ENCODE peak calls at places on chromosomes 2 and 18, in eight cellular contexts. One of them, this sample, is unnamed.

GRCh38 chr18:59056706-59057492 is 82.8 kb upstream of the SEC11C start:
- DNase-seq in stomach: peak; percentile 85
- DNase-seq in AG04450: peak; percentile 15
- DNase-seq in astrocyte of the cerebellum: peak; percentile 49
- DNase-seq in HCT116: peak; percentile 51
- DNase-seq in lung: peak; percentile 63
- DNase-seq in spleen: peak; percentile 90
- DNase-seq in GM23338: peak; percentile 92
- DNase-seq in this sample: no peak

GRCh38 chr2:406231-406630 is 118.3 kb upstream of the ALKAL2 start:
- DNase-seq in HCT116: no peak
- DNase-seq in stomach: no peak
- DNase-seq in GM23338: no peak
- DNase-seq in spleen: no peak
- DNase-seq in AG04450: no peak
- DNase-seq in lung: no peak
- DNase-seq in astrocyte of the cerebellum: no peak
- DNase-seq in this sample: no peak

GRCh38 chr2:150484006-150484405 is 3.5 kb downstream of the RND3 start:
- DNase-seq in GM23338: no peak
- DNase-seq in AG04450: no peak
- DNase-seq in astrocyte of the cerebellum: no peak
- DNase-seq in stomach: no peak
- DNase-seq in lung: no peak
- DNase-seq in HCT116: no peak
- DNase-seq in spleen: no peak
- DNase-seq in this sample: no peak

GRCh38 chr2:15563227-15564100 is 2.3 kb upstream of the NBAS start:
- DNase-seq in spleen: no peak
- DNase-seq in GM23338: no peak
- DNase-seq in stomach: no peak
- DNase-seq in AG04450: no peak
- DNase-seq in astrocyte of the cerebellum: no peak
- DNase-seq in HCT116: no peak
- DNase-seq in lung: no peak
- DNase-seq in this sample: no peak

GRCh38 chr2:101114815-101115214 is 36.4 kb downstream of the TBC1D8 start:
- DNase-seq in AG04450: no peak
- DNase-seq in spleen: peak; percentile 84
- DNase-seq in HCT116: no peak
- DNase-seq in stomach: no peak
- DNase-seq in astrocyte of the cerebellum: no peak
- DNase-seq in lung: no peak
- DNase-seq in GM23338: no peak
- DNase-seq in this sample: no peak

GRCh38 chr18:9705183-9705864 is 2.8 kb upstream of the RAB31 start:
- DNase-seq in stomach: no peak
- DNase-seq in HCT116: no peak
- DNase-seq in astrocyte of the cerebellum: no peak
- DNase-seq in spleen: no peak
- DNase-seq in lung: no peak
- DNase-seq in GM23338: no peak
- DNase-seq in AG04450: no peak
- DNase-seq in this sample: no peak

GRCh38 chr18:45413180-45413836 is 202.0 kb upstream of the SLC14A2 start:
- DNase-seq in lung: no peak
- DNase-seq in stomach: no peak
- DNase-seq in GM23338: no peak
- DNase-seq in spleen: no peak
- DNase-seq in astrocyte of the cerebellum: no peak
- DNase-seq in AG04450: no peak
- DNase-seq in HCT116: no peak
- DNase-seq in this sample: no peak

GRCh38 chr18:32576296-32576916 is 105.7 kb upstream of the GAREM1 start:
- DNase-seq in spleen: no peak
- DNase-seq in stomach: no peak
- DNase-seq in lung: no peak
- DNase-seq in GM23338: peak; percentile 65
- DNase-seq in HCT116: no peak
- DNase-seq in AG04450: no peak
- DNase-seq in astrocyte of the cerebellum: peak; percentile 26
- DNase-seq in this sample: no peak

GRCh38 chr2:199273043-199273647 is 184.6 kb downstream of the SATB2 start:
- DNase-seq in astrocyte of the cerebellum: peak; percentile 49
- DNase-seq in HCT116: no peak
- DNase-seq in AG04450: no peak
- DNase-seq in GM23338: no peak
- DNase-seq in spleen: no peak
- DNase-seq in lung: no peak
- DNase-seq in stomach: no peak
- DNase-seq in this sample: no peak

GRCh38 chr18:5895300-5895885 is at the start of gene TMEM200C:
- DNase-seq in GM23338: peak; percentile 72
- DNase-seq in lung: no peak
- DNase-seq in stomach: no peak
- DNase-seq in spleen: no peak
- DNase-seq in AG04450: no peak
- DNase-seq in HCT116: no peak
- DNase-seq in astrocyte of the cerebellum: no peak
- DNase-seq in this sample: no peak

GRCh38 chr2:158729873-158730620 is 65.1 kb upstream of the DAPL1 start:
- DNase-seq in astrocyte of the cerebellum: no peak
- DNase-seq in HCT116: no peak
- DNase-seq in GM23338: no peak
- DNase-seq in lung: no peak
- DNase-seq in stomach: no peak
- DNase-seq in spleen: no peak
- DNase-seq in AG04450: no peak
- DNase-seq in this sample: no peak

GRCh38 chr2:42886921-42887320 is 94.5 kb upstream of the HAAO start:
- DNase-seq in AG04450: no peak
- DNase-seq in stomach: no peak
- DNase-seq in lung: no peak
- DNase-seq in spleen: no peak
- DNase-seq in HCT116: no peak
- DNase-seq in GM23338: no peak
- DNase-seq in astrocyte of the cerebellum: no peak
- DNase-seq in this sample: no peak

GRCh38 chr2:26001743-26002341 is 19.5 kb upstream of the KIF3C start:
- DNase-seq in HCT116: no peak
- DNase-seq in lung: peak; percentile 85
- DNase-seq in spleen: peak; percentile 74
- DNase-seq in GM23338: no peak
- DNase-seq in astrocyte of the cerebellum: no peak
- DNase-seq in AG04450: no peak
- DNase-seq in stomach: peak; percentile 91
- DNase-seq in this sample: no peak

GRCh38 chr2:234913208-234913626 is 38.6 kb upstream of the SH3BP4 start:
- DNase-seq in astrocyte of the cerebellum: peak; percentile 27
- DNase-seq in spleen: no peak
- DNase-seq in lung: no peak
- DNase-seq in HCT116: no peak
- DNase-seq in stomach: no peak
- DNase-seq in AG04450: peak; percentile 60
- DNase-seq in GM23338: no peak
- DNase-seq in this sample: no peak

GRCh38 chr2:234919711-234920110 is 32.1 kb upstream of the SH3BP4 start:
- DNase-seq in HCT116: no peak
- DNase-seq in GM23338: no peak
- DNase-seq in spleen: no peak
- DNase-seq in astrocyte of the cerebellum: no peak
- DNase-seq in stomach: no peak
- DNase-seq in lung: no peak
- DNase-seq in AG04450: no peak
- DNase-seq in this sample: no peak

GRCh38 chr2:234917245-234917975 is 34.4 kb upstream of the SH3BP4 start:
- DNase-seq in HCT116: no peak
- DNase-seq in stomach: no peak
- DNase-seq in spleen: no peak
- DNase-seq in AG04450: no peak
- DNase-seq in GM23338: no peak
- DNase-seq in astrocyte of the cerebellum: no peak
- DNase-seq in lung: no peak
- DNase-seq in this sample: no peak

GRCh38 chr2:234914371-234915154 is 37.3 kb upstream of the SH3BP4 start:
- DNase-seq in spleen: no peak
- DNase-seq in AG04450: no peak
- DNase-seq in stomach: no peak
- DNase-seq in astrocyte of the cerebellum: no peak
- DNase-seq in GM23338: no peak
- DNase-seq in lung: no peak
- DNase-seq in HCT116: no peak
- DNase-seq in this sample: no peak

GRCh38 chr2:234916674-234917073 is 35.1 kb upstream of the SH3BP4 start:
- DNase-seq in GM23338: no peak
- DNase-seq in lung: no peak
- DNase-seq in AG04450: no peak
- DNase-seq in spleen: no peak
- DNase-seq in astrocyte of the cerebellum: no peak
- DNase-seq in stomach: no peak
- DNase-seq in HCT116: no peak
- DNase-seq in this sample: no peak
- TF ChIP-seq CTCF in GM23338: peak; percentile 37
- TF ChIP-seq CTCF in lung: no peak
- TF ChIP-seq CTCF in AG04450: no peak
- TF ChIP-seq CTCF in spleen: no peak
- TF ChIP-seq CTCF in astrocyte of the cerebellum: no peak
- TF ChIP-seq CTCF in stomach: no peak
- TF ChIP-seq CTCF in HCT116: peak; percentile 39
- TF ChIP-seq CTCF in this sample: no peak

DNA sequence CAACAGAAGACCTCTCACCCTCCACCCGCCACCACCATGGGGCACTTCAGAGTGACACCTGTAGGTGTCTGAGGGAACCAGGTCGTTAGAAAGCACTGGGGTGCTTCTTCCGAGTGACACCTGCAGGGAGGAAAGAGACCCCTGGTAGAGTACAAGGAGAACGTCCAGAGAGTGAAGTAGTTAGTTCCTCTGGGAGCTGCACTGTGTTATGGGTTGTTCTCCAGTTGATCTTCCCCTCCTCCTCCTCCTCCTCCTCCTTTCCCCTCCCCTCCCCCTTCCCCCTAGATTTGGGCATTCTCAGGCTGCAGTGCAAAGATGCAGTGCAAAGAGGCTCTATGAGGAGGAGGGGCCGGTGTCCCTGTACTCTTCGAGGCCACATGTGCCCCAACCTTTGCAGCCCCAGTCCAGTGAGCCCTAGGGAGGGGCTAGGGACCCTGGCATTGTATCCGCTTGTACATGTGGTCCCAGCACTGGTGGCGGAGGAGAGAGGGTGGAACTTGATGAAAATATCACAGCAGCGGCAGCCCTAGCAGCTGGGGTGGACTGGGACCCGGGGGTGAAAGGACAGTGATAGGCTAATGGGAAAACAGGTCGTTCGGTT is 850 bp downstream of the DNAJB2 start:
- DNase-seq in astrocyte of the cerebellum: no peak
- DNase-seq in GM23338: no peak
- DNase-seq in AG04450: no peak
- DNase-seq in lung: no peak
- DNase-seq in spleen: no peak
- DNase-seq in HCT116: no peak
- DNase-seq in stomach: no peak
- DNase-seq in this sample: peak; percentile 58
- TF ChIP-seq CTCF in astrocyte of the cerebellum: no peak
- TF ChIP-seq CTCF in GM23338: no peak
- TF ChIP-seq CTCF in AG04450: no peak
- TF ChIP-seq CTCF in lung: no peak
- TF ChIP-seq CTCF in spleen: no peak
- TF ChIP-seq CTCF in HCT116: no peak
- TF ChIP-seq CTCF in stomach: no peak
- TF ChIP-seq CTCF in this sample: peak; percentile 39

GRCh38 chr2:80053522-80054338 is 250.8 kb downstream of the LRRTM1 start:
- DNase-seq in astrocyte of the cerebellum: no peak
- DNase-seq in GM23338: no peak
- DNase-seq in AG04450: no peak
- DNase-seq in HCT116: no peak
- DNase-seq in lung: no peak
- DNase-seq in stomach: no peak
- DNase-seq in spleen: no peak
- DNase-seq in this sample: no peak
- TF ChIP-seq CTCF in astrocyte of the cerebellum: no peak
- TF ChIP-seq CTCF in GM23338: no peak
- TF ChIP-seq CTCF in AG04450: no peak
- TF ChIP-seq CTCF in HCT116: no peak
- TF ChIP-seq CTCF in lung: no peak
- TF ChIP-seq CTCF in stomach: no peak
- TF ChIP-seq CTCF in spleen: no peak
- TF ChIP-seq CTCF in this sample: no peak

GRCh38 chr2:64938607-64939285 is 50.5 kb upstream of the SLC1A4 start:
- DNase-seq in lung: no peak
- DNase-seq in astrocyte of the cerebellum: no peak
- DNase-seq in HCT116: no peak
- DNase-seq in spleen: no peak
- DNase-seq in stomach: no peak
- DNase-seq in AG04450: no peak
- DNase-seq in GM23338: no peak
- DNase-seq in this sample: no peak

GRCh38 chr2:64941143-64941542 is 48.1 kb upstream of the SLC1A4 start:
- DNase-seq in GM23338: no peak
- DNase-seq in spleen: no peak
- DNase-seq in stomach: no peak
- DNase-seq in HCT116: no peak
- DNase-seq in astrocyte of the cerebellum: no peak
- DNase-seq in AG04450: no peak
- DNase-seq in lung: no peak
- DNase-seq in this sample: no peak

GRCh38 chr2:64941751-64942150 is 47.4 kb upstream of the SLC1A4 start:
- DNase-seq in AG04450: no peak
- DNase-seq in spleen: no peak
- DNase-seq in HCT116: no peak
- DNase-seq in lung: no peak
- DNase-seq in astrocyte of the cerebellum: no peak
- DNase-seq in GM23338: no peak
- DNase-seq in stomach: no peak
- DNase-seq in this sample: no peak

GRCh38 chr2:64937341-64938230 is 51.6 kb upstream of the SLC1A4 start:
- DNase-seq in AG04450: no peak
- DNase-seq in spleen: peak; percentile 91
- DNase-seq in lung: no peak
- DNase-seq in GM23338: no peak
- DNase-seq in stomach: no peak
- DNase-seq in HCT116: no peak
- DNase-seq in astrocyte of the cerebellum: no peak
- DNase-seq in this sample: no peak

DNA sequence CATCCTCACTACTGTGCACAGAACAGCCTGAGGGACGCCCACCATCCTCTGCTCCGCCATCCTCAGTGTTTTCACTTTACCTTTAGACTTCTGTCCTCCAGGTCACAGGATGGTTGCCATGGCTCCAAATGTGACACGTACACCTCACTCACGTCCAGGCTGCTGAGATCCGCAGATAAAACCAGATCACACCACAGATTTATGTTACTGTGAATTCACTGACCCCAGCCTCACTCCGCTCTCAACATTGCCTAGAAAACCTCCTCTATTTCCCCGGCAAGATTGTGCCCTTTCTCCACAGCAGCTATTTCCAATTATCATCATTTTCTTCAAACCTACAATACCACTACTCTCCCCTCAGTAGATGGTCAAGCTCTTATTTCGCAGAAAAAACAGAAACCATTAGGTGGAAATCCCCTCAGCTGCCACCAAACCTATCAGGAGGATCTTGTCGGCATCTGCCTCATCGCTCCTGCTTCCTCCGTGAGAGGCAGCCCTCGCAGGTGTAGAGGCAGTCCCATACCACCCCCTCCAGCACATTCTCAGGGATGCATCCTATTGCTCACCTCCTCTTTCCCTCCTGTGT is 49.8 kb upstream of the SLC1A4 start:
- DNase-seq in lung: no peak
- DNase-seq in GM23338: peak; percentile 52
- DNase-seq in astrocyte of the cerebellum: no peak
- DNase-seq in stomach: no peak
- DNase-seq in HCT116: no peak
- DNase-seq in spleen: no peak
- DNase-seq in AG04450: no peak
- DNase-seq in this sample: no peak
- TF ChIP-seq CTCF in lung: no peak
- TF ChIP-seq CTCF in GM23338: no peak
- TF ChIP-seq CTCF in astrocyte of the cerebellum: no peak
- TF ChIP-seq CTCF in stomach: no peak
- TF ChIP-seq CTCF in HCT116: no peak
- TF ChIP-seq CTCF in spleen: no peak
- TF ChIP-seq CTCF in AG04450: no peak
- TF ChIP-seq CTCF in this sample: no peak

This sample was measured in chondrocyte.